ENCODE peak calls at places on chromosomes 3 and 15, in eight cellular contexts. Z, W, X, F, U, N, C and J are unnamed samples.

GRCh38 chr3:30658328-30659052 is 52.1 kb downstream of the TGFBR2 start:
- DNase-seq in U (no peak), F (no peak), N (peak), X (no peak), Z (peak), C (peak), W (no peak), J (no peak)

GRCh38 chr3:133944181-133944580 is 48.5 kb upstream of the RAB6B start:
- DNase-seq in W (no peak), N (peak), C (no peak), U (no peak), Z (no peak), X (no peak), F (no peak), J (peak)

GRCh38 chr3:159846255-159846654 is 142.4 kb upstream of the IL12A start:
- DNase-seq in W (no peak), N (no peak), C (no peak), F (no peak), U (no peak), Z (no peak), X (no peak), J (no peak)

GRCh38 chr3:46406786-46407611 is at the start of the genes CCR5AS and CCRL2:
- DNase-seq in U (peak), W (no peak), F (peak), C (no peak), Z (peak), N (peak), X (peak), J (no peak)

GRCh38 chr3:183295211-183295610 is 42.2 kb downstream of the B3GNT5 start:
- DNase-seq in W (no peak), F (no peak), X (no peak), Z (no peak), N (peak), U (no peak), C (peak), J (no peak)

GRCh38 chr15:64151727-64152506 is at the start of gene SNX22:
- DNase-seq in W (no peak), N (no peak), F (peak), X (peak), C (no peak), Z (peak), U (no peak), J (peak)

GRCh38 chr3:112061152-112061551 is 25.0 kb upstream of the C3orf52 start:
- DNase-seq in F (no peak), U (no peak), C (no peak), Z (no peak), X (no peak), W (peak), N (peak), J (no peak)

GRCh38 chr3:171218069-171218468 is 191.5 kb upstream of the SLC2A2 start:
- DNase-seq in Z (no peak), X (no peak), U (no peak), F (no peak), C (no peak), N (no peak), W (no peak), J (no peak)

GRCh38 chr3:188476930-188477329 is 323.0 kb downstream of the LPP start:
- DNase-seq in C (no peak), N (no peak), X (peak), Z (no peak), W (no peak), U (no peak), F (no peak), J (no peak)

GRCh38 chr15:31489801-31490646 is 163.4 kb downstream of the KLF13 start:
- DNase-seq in F (peak), U (peak), Z (peak), W (no peak), C (no peak), N (peak), X (peak), J (peak)

GRCh38 chr3:31610700-31611275 is 78.1 kb downstream of the STT3B start:
- DNase-seq in C (no peak), F (no peak), N (peak), W (no peak), X (peak), U (peak), Z (no peak), J (no peak)

DNA sequence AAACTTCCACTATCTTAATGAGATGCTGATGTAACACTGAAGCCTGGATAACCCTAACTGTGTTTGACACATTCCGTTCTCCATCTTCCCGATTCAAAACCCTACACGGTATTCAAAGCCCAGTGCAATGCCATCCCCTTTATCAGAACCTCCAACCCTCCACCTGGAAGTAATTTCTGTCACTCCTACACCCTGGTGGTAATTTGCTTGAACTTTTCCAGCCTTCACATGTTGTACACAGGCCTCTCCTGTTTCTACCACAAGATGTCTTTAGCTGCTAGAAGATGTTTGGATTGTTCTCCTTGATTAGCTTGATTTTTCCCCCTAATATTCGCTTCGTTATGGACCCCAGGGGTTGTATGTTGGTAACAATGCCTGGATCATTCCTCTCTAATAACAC is 208.9 kb downstream of the CHST2 start:
- DNase-seq in F (no peak), C (no peak), U (no peak), N (no peak), X (no peak), W (no peak), Z (no peak), J (no peak)
- TF ChIP-seq CTCF in F (no peak), C (no peak), U (no peak), N (no peak), X (no peak), W (no peak), Z (no peak), J (no peak)

GRCh38 chr15:49521802-49522201 is 98.8 kb downstream of the FGF7 start:
- DNase-seq in Z (no peak), C (no peak), F (no peak), X (no peak), U (no peak), W (no peak), N (peak), J (no peak)
- TF ChIP-seq CTCF in Z (peak), C (peak), F (no peak), X (no peak), U (no peak), W (no peak), N (no peak), J (no peak)

GRCh38 chr3:100260685-100261480 is at the start of gene TBC1D23:
- DNase-seq in W (peak), N (peak), C (peak), U (peak), Z (peak), X (peak), F (peak), J (peak)
- TF ChIP-seq CTCF in W (no peak), N (no peak), C (peak), U (no peak), Z (peak), X (no peak), F (no peak), J (no peak)

DNA sequence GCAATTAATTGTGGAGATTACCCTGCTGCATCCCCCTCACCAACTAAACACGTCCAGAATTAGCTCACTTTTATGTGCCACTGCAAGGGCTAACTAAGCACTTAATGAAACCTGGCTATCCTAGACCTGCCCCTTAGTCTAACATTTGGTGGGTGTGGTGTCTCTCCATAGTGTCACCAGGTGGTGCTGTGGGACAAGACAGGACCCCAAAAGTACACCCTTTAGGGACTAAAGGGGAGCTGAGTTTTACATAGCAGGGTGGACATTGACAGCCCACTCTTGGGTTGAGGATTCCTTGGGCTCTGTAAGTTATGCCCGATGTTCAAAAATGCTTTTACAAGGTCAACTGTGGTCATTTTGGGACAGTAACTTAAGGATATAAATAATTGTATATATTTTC is 5.7 kb downstream of the DUT start:
- DNase-seq in U (no peak), F (no peak), N (peak), X (peak), Z (no peak), C (no peak), W (no peak), J (no peak)
- TF ChIP-seq CTCF in U (no peak), F (no peak), N (peak), X (peak), Z (peak), C (peak), W (peak), J (no peak)

DNA sequence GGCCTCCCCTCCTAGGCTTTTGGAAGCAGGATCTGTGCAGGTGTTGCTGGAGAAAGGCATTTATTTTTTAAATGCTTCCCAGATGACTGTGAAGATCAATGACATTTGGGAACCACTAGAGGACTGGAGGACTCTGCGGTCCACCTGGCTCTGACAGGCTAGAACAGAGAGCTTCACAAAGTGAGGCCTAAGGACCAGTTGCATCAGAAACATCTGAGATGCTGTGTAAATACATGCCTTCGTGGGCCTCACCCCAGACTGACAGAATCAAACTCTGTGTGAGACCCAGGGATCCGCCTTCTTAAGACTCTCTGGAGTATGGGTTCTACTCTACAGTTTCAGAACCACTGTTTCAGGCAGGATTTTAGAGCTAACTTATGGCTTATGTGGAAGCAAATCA is 105.0 kb upstream of the ICE2 start:
- DNase-seq in U (no peak), Z (no peak), X (no peak), F (no peak), N (no peak), C (no peak), W (no peak), J (no peak)
- TF ChIP-seq CTCF in U (no peak), Z (peak), X (no peak), F (no peak), N (no peak), C (no peak), W (no peak), J (no peak)

GRCh38 chr3:127549826-127550487 is 40.6 kb downstream of the TPRA1 start:
- DNase-seq in C (no peak), Z (no peak), N (no peak), W (no peak), X (no peak), U (no peak), F (no peak), J (no peak)
- TF ChIP-seq CTCF in C (peak), Z (no peak), N (no peak), W (no peak), X (no peak), U (no peak), F (no peak), J (no peak)

GRCh38 chr3:127829537-127829936 is 7.2 kb upstream of the MGLL start:
- DNase-seq in X (no peak), N (no peak), F (no peak), C (no peak), Z (no peak), W (no peak), U (no peak), J (no peak)

GRCh38 chr3:127834771-127835170 is 12.5 kb upstream of the MGLL start:
- DNase-seq in W (no peak), U (no peak), F (no peak), X (no peak), N (no peak), Z (peak), C (no peak), J (no peak)

GRCh38 chr3:127827808-127828207 is 5.5 kb upstream of the MGLL start:
- DNase-seq in N (no peak), W (no peak), C (no peak), X (no peak), U (no peak), F (no peak), Z (no peak), J (no peak)

GRCh38 chr3:127833281-127834032 is 11.1 kb upstream of the MGLL start:
- DNase-seq in W (no peak), C (no peak), X (no peak), F (peak), U (no peak), Z (no peak), N (no peak), J (no peak)

GRCh38 chr3:127831723-127832172 is 9.4 kb upstream of the MGLL start:
- DNase-seq in X (peak), C (no peak), U (peak), Z (peak), W (no peak), N (peak), F (peak), J (no peak)
- TF ChIP-seq CTCF in X (peak), C (peak), U (peak), Z (peak), W (peak), N (peak), F (peak), J (no peak)